ENCODE peak calls at places on chromosomes 4 and X, in four cellular contexts. N is dorsolateral prefrontal cortex; J is stimulated activated CD8-positive, alpha-beta memory T cell treated with anti-CD3 and anti-CD28 coated beads, Interleukin-4, amount 100 ng/mL, for 1 hour; I is K562. K is an unnamed sample.

GRCh38 chr4:174564529-174564928 is 42.2 kb upstream of the HPGD start:
- DNase-seq in N (no peak), J (no peak), I (no peak), K (no peak)

GRCh38 chrX:54044877-54045328 is 630 bp upstream of the PHF8 start:
- DNase-seq in N (no peak), J (no peak), I (no peak), K (no peak)

GRCh38 chr4:131046821-131047220 is 1950.9 kb downstream of the C4orf33 start:
- DNase-seq in N (no peak), J (no peak), I (no peak), K (no peak)

GRCh38 chrX:8971116-8971515 is 62.8 kb downstream of the FAM9B start:
- DNase-seq in N (no peak), J (no peak), I (peak), K (peak)

GRCh38 chr4:40223343-40223742 is 26.5 kb downstream of the RHOH start:
- DNase-seq in N (no peak), J (no peak), I (no peak), K (no peak)

GRCh38 chr4:68655764-68656444 is 14.5 kb downstream of the UGT2B15 start:
- DNase-seq in N (no peak), J (no peak), I (no peak), K (no peak)

GRCh38 chrX:68898661-68899060 is 69.8 kb downstream of the EFNB1 start:
- DNase-seq in N (no peak), J (no peak), I (no peak), K (no peak)

GRCh38 chr4:121338506-121338905 is 42.3 kb downstream of the QRFPR start:
- DNase-seq in N (no peak), J (no peak), I (no peak), K (no peak)

GRCh38 chr4:100450449-100450848 is 67.4 kb downstream of the EMCN start:
- DNase-seq in N (no peak), J (no peak), I (no peak), K (no peak)

GRCh38 chrX:327660-328126 is 9.1 kb upstream of the GTPBP6 start:
- DNase-seq in N (no peak), J (no peak), I (no peak), K (no peak)

GRCh38 chr4:146336413-146336807 is 122.1 kb downstream of the REELD1 start:
- DNase-seq in N (no peak), J (no peak), I (no peak), K (peak)

GRCh38 chrX:39897741-39898097 is 200.0 kb downstream of the BCOR start:
- DNase-seq in N (no peak), J (no peak), I (no peak), K (no peak)

GRCh38 chr4:186592961-186593586 is 37.7 kb upstream of the MTNR1A start:
- DNase-seq in N (no peak), J (no peak), I (no peak), K (peak)

GRCh38 chr4:86685401-86685800 is 91.3 kb downstream of the PTPN13 start:
- DNase-seq in N (no peak), J (no peak), I (no peak), K (peak)

GRCh38 chrX:31516492-31516891 is 444.7 kb upstream of the FTHL17 start:
- DNase-seq in N (no peak), J (no peak), I (no peak), K (no peak)

GRCh38 chrX:153925739-153926593 is at the start of gene ARHGAP4:
- DNase-seq in N (no peak), J (no peak), I (peak), K (no peak)

GRCh38 chr4:77175201-77175610 is 18.2 kb downstream of the CCNG2 start:
- DNase-seq in N (no peak), J (no peak), I (no peak), K (no peak)

GRCh38 chr4:38943355-38943754 is 75.7 kb downstream of the FAM114A1 start:
- DNase-seq in N (no peak), J (no peak), I (no peak), K (no peak)

GRCh38 chr4:72076562-72076961 is 44.8 kb downstream of the NPFFR2 start:
- DNase-seq in N (no peak), J (no peak), I (no peak), K (no peak)

GRCh38 chrX:115591856-115592842 is 31.2 kb downstream of the PLS3 start:
- DNase-seq in N (no peak), J (no peak), I (no peak), K (no peak)

GRCh38 chr4:174284181-174284886 is 623 bp downstream of the CEP44 start:
- DNase-seq in N (no peak), J (no peak), I (peak), K (no peak)

GRCh38 chr4:153988446-153988845 is 199.6 kb upstream of the SFRP2 start:
- DNase-seq in N (no peak), J (no peak), I (no peak), K (no peak)

GRCh38 chr4:119728692-119729593 is 100.3 kb upstream of the PDE5A start:
- DNase-seq in N (no peak), J (no peak), I (no peak), K (no peak)

GRCh38 chr4:83171640-83172039 is 57.1 kb upstream of the PLAC8 start:
- DNase-seq in N (no peak), J (no peak), I (no peak), K (no peak)

GRCh38 chrX:154312116-154312515 is 16.5 kb downstream of the TKTL1 start:
- DNase-seq in N (no peak), J (no peak), I (no peak), K (no peak)

GRCh38 chr4:68250151-68250930 is 4.8 kb upstream of the TMPRSS11B start:
- DNase-seq in N (no peak), J (no peak), I (no peak), K (no peak)

K was measured in LNCaP clone FGC.